ENCODE peak calls at places on chromosomes 13 and 19, in six cellular contexts. G is HCT116, W is K562, M is HepG2, Q is H1, O is GM12878. N is an unnamed sample. For H3K4me1, the result is how much of the 10 kb centered on the place peaks cover.

GRCh38 chr13:106471957-106472543 is 63.4 kb downstream of the EFNB2 start:
- DNase-seq in G (peak), W (peak), M (peak), Q (peak), O (no peak), N (peak)

GRCh38 chr13:84845875-84846619 is 953.2 kb downstream of the SLITRK6 start:
- DNase-seq in G (no peak), W (no peak), M (no peak), Q (no peak), O (no peak), N (no peak)

GRCh38 chr19:28880735-28881401 is 332.1 kb downstream of the UQCRFS1 start:
- DNase-seq in G (no peak), W (no peak), M (no peak), Q (no peak), O (no peak), N (peak)

GRCh38 chr19:54455786-54456422 is 6.9 kb downstream of the LENG8 start:
- DNase-seq in G (no peak), W (no peak), M (no peak), Q (no peak), O (no peak), N (no peak)

GRCh38 chr19:58544591-58545285 is 874 bp downstream of the TRIM28 start:
- DNase-seq in G (no peak), W (peak), M (no peak), Q (no peak), O (no peak), N (no peak)

GRCh38 chr13:106343831-106344230 is 191.6 kb downstream of the EFNB2 start:
- DNase-seq in G (no peak), W (no peak), M (no peak), Q (no peak), O (no peak), N (no peak)

GRCh38 chr19:47296036-47296435 is 13.6 kb upstream of the C5AR1 start:
- DNase-seq in G (peak), W (peak), M (peak), Q (peak), O (no peak), N (peak)

GRCh38 chr13:51895906-51896888 is 34.4 kb downstream of the CCDC70 start:
- DNase-seq in G (peak), W (peak), M (peak), Q (peak), O (no peak), N (peak)

GRCh38 chr19:40269216-40269940 is 15.8 kb downstream of the AKT2 start:
- DNase-seq in G (no peak), W (no peak), M (no peak), Q (no peak), O (no peak), N (no peak)

GRCh38 chr13:77139311-77139710 is 112.4 kb upstream of the FBXL3 start:
- DNase-seq in G (no peak), W (no peak), M (no peak), Q (no peak), O (no peak), N (no peak)

GRCh38 chr13:36038785-36039415 is 92.3 kb downstream of the DCLK1 start:
- DNase-seq in G (no peak), W (no peak), M (no peak), Q (no peak), O (no peak), N (no peak)

GRCh38 chr19:7010722-7011593 is 10.3 kb downstream of the MBD3L2B start:
- DNase-seq in G (no peak), W (no peak), M (no peak), Q (no peak), O (no peak), N (no peak)

GRCh38 chr19:3369337-3370213 is 3.2 kb downstream of the NFIC start:
- DNase-seq in G (no peak), W (no peak), M (no peak), Q (no peak), O (no peak), N (no peak)

GRCh38 chr19:31451686-31452325 is 102.6 kb upstream of the TSHZ3 start:
- DNase-seq in G (no peak), W (no peak), M (no peak), Q (no peak), O (no peak), N (no peak)

GRCh38 chr13:48236528-48237353 is 3.7 kb downstream of the ITM2B start:
- DNase-seq in G (no peak), W (no peak), M (no peak), Q (no peak), O (no peak), N (no peak)

GRCh38 chr19:35318679-35319448 is 10.1 kb upstream of the CD22 start:
- DNase-seq in G (peak), W (peak), M (peak), Q (no peak), O (no peak), N (no peak)

GRCh38 chr19:46356670-46357055 is 9.8 kb downstream of the PPP5C start:
- DNase-seq in G (no peak), W (no peak), M (no peak), Q (no peak), O (no peak), N (no peak)

GRCh38 chr13:96968027-96968426 is 26.2 kb downstream of the OXGR1 start:
- DNase-seq in G (no peak), W (no peak), M (no peak), Q (no peak), O (no peak), N (no peak)

GRCh38 chr19:35533822-35534521 is 716 bp downstream of the GAPDHS start:
- DNase-seq in G (no peak), W (no peak), M (peak), Q (peak), O (no peak), N (no peak)

GRCh38 chr13:49690133-49690989 is 925 bp downstream of the EBPL start:
- DNase-seq in G (no peak), W (peak), M (peak), Q (no peak), O (no peak), N (no peak)

GRCh38 chr19:55158848-55159793 is 1.6 kb upstream of the TNNI3 start:
- DNase-seq in G (no peak), W (peak), M (no peak), Q (no peak), O (no peak), N (no peak)

GRCh38 chr19:5031231-5032100 is 62.6 kb downstream of the KDM4B start:
- DNase-seq in G (no peak), W (peak), M (peak), Q (peak), O (peak), N (peak)
- H3K4me1 ChIP-seq in G (under half), W (under half), M (under half), Q (under half), O (under half), N (under half)

GRCh38 chr13:98254541-98254940 is 77.5 kb upstream of the RNF113B start:
- DNase-seq in G (no peak), W (no peak), M (no peak), Q (no peak), O (no peak), N (no peak)
- TF ChIP-seq ZNF274 in G (no peak), W (no peak), M (no peak), Q (no peak), O (no peak), N (no peak)

DNA sequence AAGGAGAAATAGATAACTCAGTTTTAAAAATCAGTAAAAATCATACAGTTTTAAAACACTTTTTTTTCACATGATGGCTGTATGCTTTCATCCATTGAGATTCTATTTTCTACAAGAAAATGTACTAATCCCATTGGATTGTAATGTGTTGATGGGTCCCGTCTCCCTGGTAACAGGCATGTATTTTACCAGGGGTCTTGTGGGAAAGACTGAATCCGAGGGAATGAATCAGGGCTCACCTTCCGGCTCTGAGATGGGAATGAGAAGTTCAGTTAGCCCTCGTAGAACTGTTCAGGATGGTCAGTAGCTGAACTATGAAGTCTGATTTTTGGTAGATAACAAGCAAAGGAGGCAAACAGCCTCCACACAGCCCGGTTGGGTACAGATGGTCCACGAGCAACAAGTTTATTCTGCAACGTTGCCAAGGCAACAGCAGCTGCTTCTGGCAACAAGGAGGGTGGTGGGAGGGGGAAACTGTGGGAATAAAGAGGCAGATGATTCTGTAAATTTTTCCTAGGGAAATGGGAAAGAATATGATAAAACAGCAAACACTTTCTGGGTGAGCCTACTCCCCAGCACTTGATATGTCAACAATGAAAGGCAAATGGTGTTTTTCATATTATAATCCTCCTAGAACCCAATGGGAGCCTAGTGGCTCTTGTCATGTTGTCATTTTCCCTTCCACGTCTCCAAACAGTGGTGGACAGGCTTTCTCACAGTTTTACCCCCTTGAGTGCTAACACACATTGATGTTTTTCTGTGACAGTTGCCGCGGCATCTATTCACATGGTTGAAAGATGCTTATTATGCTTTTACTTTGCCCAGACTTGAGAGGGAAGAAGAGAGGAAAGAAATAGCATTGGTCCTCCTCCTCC is 12.4 kb upstream of the SIAH3 start:
- DNase-seq in G (no peak), W (no peak), M (no peak), Q (no peak), O (no peak), N (no peak)
- H3K9ac ChIP-seq in G (no peak), W (no peak), M (no peak), Q (no peak), O (no peak), N (no peak)

GRCh38 chr13:46659413-46660065 is 106.6 kb downstream of the LRCH1 start:
- DNase-seq in G (no peak), W (no peak), M (peak), Q (no peak), O (no peak), N (no peak)
- H3K4me1 ChIP-seq in G (under half), W (under half), M (half or more), Q (under half), O (half or more), N (under half)

GRCh38 chr19:14419038-14419813 is at the start of gene DDX39A:
- DNase-seq in G (peak), W (peak), M (peak), Q (peak), O (peak), N (peak)
- TF ChIP-seq ZNF274 in G (no peak), W (no peak), M (peak), Q (no peak), O (no peak), N (no peak)

GRCh38 chr13:23552661-23553060 is 17.6 kb upstream of the TNFRSF19 start:
- DNase-seq in G (no peak), W (no peak), M (no peak), Q (no peak), O (no peak), N (no peak)

GRCh38 chr13:23552171-23552570 is 18.0 kb upstream of the TNFRSF19 start:
- DNase-seq in G (no peak), W (no peak), M (peak), Q (no peak), O (no peak), N (no peak)

GRCh38 chr13:23551213-23552008 is 18.8 kb upstream of the TNFRSF19 start:
- DNase-seq in G (no peak), W (no peak), M (no peak), Q (no peak), O (no peak), N (no peak)

GRCh38 chr13:23549724-23550123 is 20.5 kb upstream of the TNFRSF19 start:
- DNase-seq in G (no peak), W (no peak), M (no peak), Q (no peak), O (no peak), N (no peak)

DNA sequence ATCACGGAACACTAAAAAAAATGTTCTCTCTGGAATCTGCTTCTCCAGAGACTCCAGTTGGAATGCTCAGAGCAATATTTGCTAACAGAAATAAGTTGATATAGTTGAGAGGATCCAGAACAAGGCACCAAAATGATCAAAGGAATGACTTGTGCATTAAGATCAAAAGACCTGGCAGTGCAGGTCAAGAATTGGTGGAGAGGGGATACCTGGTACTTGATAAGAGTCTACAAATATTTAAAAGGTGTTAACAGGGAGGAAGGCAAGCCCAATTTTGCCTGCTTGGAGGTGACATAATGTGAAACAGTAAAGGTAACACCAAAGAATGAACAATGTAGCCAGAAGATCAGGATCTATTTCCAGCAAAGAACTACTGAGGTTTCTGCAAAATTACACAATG is 20.0 kb upstream of the TNFRSF19 start:
- DNase-seq in G (no peak), W (no peak), M (peak), Q (no peak), O (no peak), N (no peak)
- H3K9ac ChIP-seq in G (no peak), W (no peak), M (no peak), Q (no peak), O (no peak), N (no peak)

GRCh38 chr13:30377312-30377685 is 45.0 kb upstream of the UBE2L5 start:
- DNase-seq in G (no peak), W (no peak), M (no peak), Q (no peak), O (no peak), N (no peak)
- H3K4me1 ChIP-seq in G (under half), W (under half), M (under half), Q (under half), O (under half), N (under half)

GRCh38 chr13:44762946-44763345 is 186.8 kb upstream of the TSC22D1 start:
- DNase-seq in G (no peak), W (no peak), M (no peak), Q (no peak), O (no peak), N (no peak)
- TF ChIP-seq ZNF274 in G (no peak), W (no peak), M (no peak), Q (no peak), O (no peak), N (no peak)

DNA sequence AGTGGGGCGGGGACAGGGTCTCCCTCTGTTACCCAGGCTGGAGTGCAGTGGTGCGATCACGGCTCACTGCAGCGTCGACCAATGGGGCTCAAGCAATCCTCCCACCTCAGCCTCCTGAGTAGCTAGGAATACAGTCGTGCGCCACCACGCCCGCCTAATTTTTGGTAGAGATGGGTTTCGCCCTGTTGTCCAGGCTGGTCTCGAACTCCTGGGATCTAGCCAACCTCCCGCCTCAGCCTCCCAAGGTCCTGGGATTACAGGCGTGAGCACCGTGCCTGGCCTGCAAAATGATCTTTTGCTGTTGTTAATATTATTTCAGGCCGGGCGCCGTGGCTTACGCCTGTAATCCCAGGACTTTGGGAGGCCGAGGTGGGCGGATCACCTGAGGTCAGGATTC is 621 bp upstream of the TGDS start:
- DNase-seq in G (peak), W (no peak), M (no peak), Q (no peak), O (no peak), N (no peak)
- H3K9ac ChIP-seq in G (peak), W (peak), M (peak), Q (no peak), O (no peak), N (no peak)